ENCODE peak calls at places on chromosomes 11 and 22, in four cellular contexts. M is cardiac muscle cell; O is CD4-positive, CD25-positive, alpha-beta regulatory T cell; R is A673. N is an unnamed sample.

GRCh38 chr22:28299760-28300159 is 379.9 kb downstream of the TTC28 start:
- DNase-seq in M (peak), O (no peak), R (no peak), N (no peak)

GRCh38 chr22:29225422-29226090 is 19.9 kb downstream of the EMID1 start:
- DNase-seq in M (no peak), O (no peak), R (no peak), N (no peak)

GRCh38 chr22:20414059-20414440 is 20.1 kb downstream of the ZNF74 start:
- DNase-seq in M (no peak), O (no peak), R (no peak), N (no peak)

GRCh38 chr22:45871721-45872120 is 105.2 kb downstream of the WNT7B start:
- DNase-seq in M (no peak), O (no peak), R (no peak), N (no peak)

GRCh38 chr11:122681731-122682130 is 26.2 kb downstream of the UBASH3B start:
- DNase-seq in M (no peak), O (no peak), R (peak), N (no peak)

GRCh38 chr11:87281496-87281895 is 243.8 kb downstream of the TMEM135 start:
- DNase-seq in M (no peak), O (no peak), R (peak), N (no peak)

GRCh38 chr11:528815-529728 is 6.3 kb downstream of the HRAS start:
- DNase-seq in M (no peak), O (no peak), R (no peak), N (no peak)

GRCh38 chr11:69062169-69062855 is 13.6 kb downstream of the TPCN2 start:
- DNase-seq in M (no peak), O (no peak), R (no peak), N (no peak)

GRCh38 chr11:93073508-93074280 is 104.2 kb downstream of the MTNR1B start:
- DNase-seq in M (peak), O (no peak), R (no peak), N (no peak)

GRCh38 chr22:20094158-20094807 is 14.2 kb downstream of the DGCR8 start:
- DNase-seq in M (no peak), O (no peak), R (no peak), N (no peak)

GRCh38 chr11:126547161-126547560 is 191.7 kb downstream of the ST3GAL4 start:
- DNase-seq in M (no peak), O (no peak), R (peak), N (no peak)

GRCh38 chr11:36349345-36350136 is 53.5 kb downstream of the PRR5L start:
- DNase-seq in M (no peak), O (no peak), R (no peak), N (no peak)

GRCh38 chr22:19103881-19104821 is 18.1 kb downstream of the DGCR2 start:
- DNase-seq in M (no peak), O (no peak), R (peak), N (no peak)

GRCh38 chr22:24697671-24698082 is 76.8 kb downstream of the PIWIL3 start:
- DNase-seq in M (no peak), O (no peak), R (no peak), N (no peak)

GRCh38 chr11:64048042-64048854 is 12.5 kb downstream of the FLRT1 start:
- DNase-seq in M (peak), O (no peak), R (no peak), N (no peak)

GRCh38 chr22:38135133-38135706 is 24.7 kb upstream of the BAIAP2L2 start:
- DNase-seq in M (no peak), O (no peak), R (no peak), N (no peak)

GRCh38 chr11:61333638-61334433 is 808 bp downstream of the TKFC start:
- DNase-seq in M (no peak), O (no peak), R (peak), N (peak)

GRCh38 chr11:7060828-7061227 is 28.0 kb upstream of the RBMXL2 start:
- DNase-seq in M (no peak), O (no peak), R (no peak), N (no peak)

GRCh38 chr22:38423512-38424503 is 31.2 kb downstream of the KCNJ4 start:
- DNase-seq in M (no peak), O (no peak), R (no peak), N (no peak)

GRCh38 chr22:42064629-42065028 is 6.0 kb downstream of the NAGA start:
- DNase-seq in M (no peak), O (no peak), R (no peak), N (no peak)

GRCh38 chr11:77589181-77589520 is 602 bp upstream of the AQP11 start:
- DNase-seq in M (no peak), O (no peak), R (no peak), N (no peak)

GRCh38 chr11:1782831-1783724 is 19.4 kb upstream of the CTSD start:
- DNase-seq in M (no peak), O (no peak), R (no peak), N (no peak)

GRCh38 chr22:20992056-20992442 is 9.9 kb downstream of the THAP7 start:
- DNase-seq in M (no peak), O (no peak), R (no peak), N (no peak)

GRCh38 chr11:8296872-8297271 is 33.2 kb upstream of the LMO1 start:
- DNase-seq in M (no peak), O (no peak), R (no peak), N (no peak)

GRCh38 chr11:44557464-44557863 is 8.0 kb upstream of the CD82 start:
- DNase-seq in M (no peak), O (no peak), R (no peak), N (no peak)

GRCh38 chr22:36201630-36202312 is at the start of gene APOL4:
- DNase-seq in M (no peak), O (no peak), R (peak), N (no peak)

GRCh38 chr11:47216141-47216798 is 1.5 kb downstream of the DDB2 start:
- DNase-seq in M (peak), O (no peak), R (peak), N (no peak)

GRCh38 chr11:1341928-1342524 is 32.6 kb upstream of the TOLLIP start:
- DNase-seq in M (no peak), O (no peak), R (peak), N (no peak)

GRCh38 chr11:120182357-120182756 is 28.5 kb upstream of the OAF start:
- DNase-seq in M (no peak), O (no peak), R (no peak), N (no peak)

GRCh38 chr22:47375621-47376321 is 613.3 kb downstream of the TBC1D22A start:
- DNase-seq in M (no peak), O (no peak), R (no peak), N (no peak)

GRCh38 chr22:37762389-37762836 is 45.3 kb upstream of the GCAT start:
- DNase-seq in M (no peak), O (no peak), R (no peak), N (no peak)

GRCh38 chr11:574632-575323 is 1.5 kb upstream of the PHRF1 start:
- DNase-seq in M (peak), O (no peak), R (no peak), N (no peak)

GRCh38 chr11:45890886-45891550 is 5.6 kb downstream of the MAPK8IP1 start:
- DNase-seq in M (no peak), O (no peak), R (no peak), N (no peak)

GRCh38 chr11:28384418-28384817 is 276.2 kb downstream of the METTL15 start:
- DNase-seq in M (no peak), O (no peak), R (no peak), N (no peak)

GRCh38 chr11:46537851-46538295 is 56.0 kb downstream of the AMBRA1 start:
- DNase-seq in M (peak), O (peak), R (peak), N (peak)

GRCh38 chr11:35047179-35047578 is 91.8 kb upstream of the CD44 start:
- DNase-seq in M (no peak), O (peak), R (no peak), N (peak)

GRCh38 chr22:36163497-36163896 is 2.9 kb upstream of the APOL3 start:
- DNase-seq in M (no peak), O (no peak), R (no peak), N (no peak)

GRCh38 chr22:50009765-50010675 is 2.5 kb downstream of the IL17REL start:
- DNase-seq in M (no peak), O (no peak), R (no peak), N (peak)

GRCh38 chr11:109926941-109927340 is 166.3 kb upstream of the ZC3H12C start:
- DNase-seq in M (no peak), O (no peak), R (no peak), N (no peak)

GRCh38 chr11:39149214-39149613 is 2310.2 kb downstream of the LRRC4C start:
- DNase-seq in M (no peak), O (no peak), R (no peak), N (no peak)

GRCh38 chr22:35138521-35138920 is 72.6 kb downstream of the ISX start:
- DNase-seq in M (no peak), O (no peak), R (no peak), N (no peak)
- H3K27ac ChIP-seq in M (no peak), O (no peak), R (no peak), N (no peak)

GRCh38 chr11:17967661-17968060 is 45.2 kb downstream of the SERGEF start:
- DNase-seq in M (no peak), O (no peak), R (no peak), N (no peak)

GRCh38 chr11:17974246-17974645 is 38.6 kb downstream of the SERGEF start:
- DNase-seq in M (no peak), O (no peak), R (no peak), N (no peak)

GRCh38 chr11:17968206-17968605 is 44.6 kb downstream of the SERGEF start:
- DNase-seq in M (no peak), O (no peak), R (no peak), N (no peak)

GRCh38 chr11:17976651-17977050 is 36.2 kb downstream of the SERGEF start:
- DNase-seq in M (no peak), O (no peak), R (no peak), N (no peak)

DNA sequence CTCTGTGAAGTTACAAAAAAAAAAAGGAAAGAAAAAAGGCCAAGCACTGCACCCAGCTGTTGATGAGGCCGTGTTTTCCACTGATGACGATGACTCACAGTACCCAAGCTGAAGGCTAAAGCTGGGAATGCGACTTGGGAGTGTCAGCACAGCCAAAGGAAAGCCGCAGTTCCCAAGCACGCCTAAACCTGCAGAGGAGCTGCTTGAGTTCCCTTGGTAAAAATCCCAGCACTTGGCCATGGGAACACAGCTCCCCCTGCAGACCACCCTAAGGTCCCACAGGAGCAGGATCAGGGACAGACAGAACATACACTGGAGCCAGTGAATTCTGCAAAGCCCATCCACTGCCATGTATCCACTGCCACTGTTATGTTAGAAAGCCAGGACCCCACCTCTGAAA is 39.9 kb downstream of the SERGEF start:
- DNase-seq in M (peak), O (no peak), R (peak), N (no peak)
- H3K27ac ChIP-seq in M (no peak), O (no peak), R (no peak), N (no peak)

GRCh38 chr11:102800774-102801173 is 2.8 kb upstream of the MMP1 start:
- DNase-seq in M (no peak), O (no peak), R (no peak), N (no peak)

GRCh38 chr11:102799656-102800339 is 1.8 kb upstream of the MMP1 start:
- DNase-seq in M (no peak), O (no peak), R (peak), N (no peak)

GRCh38 chr11:102806296-102806695 is 8.3 kb upstream of the MMP1 start:
- DNase-seq in M (no peak), O (no peak), R (no peak), N (no peak)

GRCh38 chr11:102798012-102798746 is at the start of gene MMP1:
- DNase-seq in M (no peak), O (no peak), R (peak), N (no peak)

GRCh38 chr11:102802341-102802740 is 4.4 kb upstream of the MMP1 start:
- DNase-seq in M (no peak), O (no peak), R (no peak), N (no peak)
- H3K27ac ChIP-seq in M (no peak), O (no peak), R (no peak), N (no peak)

GRCh38 chr11:117604349-117604995 is 192.5 kb downstream of the DSCAML1 start:
- DNase-seq in M (no peak), O (no peak), R (no peak), N (no peak)
- H3K27ac ChIP-seq in M (no peak), O (no peak), R (no peak), N (no peak)

N was measured in naive thymus-derived CD4-positive, alpha-beta T cell.